ENCODE peak calls at places on chromosomes 16 and 17, in seven cellular contexts. One of them, this sample, is unnamed.

GRCh38 chr17:45946841-45947256 is 52.2 kb upstream of the STH start:
- DNase-seq in fibroblast of the conjunctiva: no peak
- DNase-seq in stimulated activated CD4-positive, alpha-beta T cell treated with anti-CD3 and anti-CD28 coated beads, Interleukin-15, amount 100 ng/mL, for 48 hours: no peak
- DNase-seq in adrenal gland: no peak
- DNase-seq in brain pericyte: no peak
- DNase-seq in neural crest cell: no peak
- DNase-seq in fibroblast of lung: no peak
- DNase-seq in this sample: no peak

GRCh38 chr17:73341350-73342056 is 29.7 kb upstream of the CDC42EP4 start:
- DNase-seq in fibroblast of the conjunctiva: no peak
- DNase-seq in stimulated activated CD4-positive, alpha-beta T cell treated with anti-CD3 and anti-CD28 coated beads, Interleukin-15, amount 100 ng/mL, for 48 hours: no peak
- DNase-seq in adrenal gland: no peak
- DNase-seq in brain pericyte: no peak
- DNase-seq in neural crest cell: no peak
- DNase-seq in fibroblast of lung: no peak
- DNase-seq in this sample: no peak

GRCh38 chr16:50834701-50835100 is 92.8 kb downstream of the CYLD start:
- DNase-seq in fibroblast of the conjunctiva: no peak
- DNase-seq in stimulated activated CD4-positive, alpha-beta T cell treated with anti-CD3 and anti-CD28 coated beads, Interleukin-15, amount 100 ng/mL, for 48 hours: no peak
- DNase-seq in adrenal gland: no peak
- DNase-seq in brain pericyte: no peak
- DNase-seq in neural crest cell: no peak
- DNase-seq in fibroblast of lung: no peak
- DNase-seq in this sample: no peak

GRCh38 chr17:78979780-78980623 is at the start of gene LGALS3BP:
- DNase-seq in fibroblast of the conjunctiva: peak
- DNase-seq in stimulated activated CD4-positive, alpha-beta T cell treated with anti-CD3 and anti-CD28 coated beads, Interleukin-15, amount 100 ng/mL, for 48 hours: peak
- DNase-seq in adrenal gland: peak
- DNase-seq in brain pericyte: peak
- DNase-seq in neural crest cell: no peak
- DNase-seq in fibroblast of lung: peak
- DNase-seq in this sample: no peak

GRCh38 chr17:29401237-29401636 is 11.1 kb downstream of the TAOK1 start:
- DNase-seq in fibroblast of the conjunctiva: no peak
- DNase-seq in stimulated activated CD4-positive, alpha-beta T cell treated with anti-CD3 and anti-CD28 coated beads, Interleukin-15, amount 100 ng/mL, for 48 hours: no peak
- DNase-seq in adrenal gland: no peak
- DNase-seq in brain pericyte: no peak
- DNase-seq in neural crest cell: no peak
- DNase-seq in fibroblast of lung: no peak
- DNase-seq in this sample: no peak

GRCh38 chr16:1494129-1494640 is 1.0 kb downstream of the TELO2 start:
- DNase-seq in fibroblast of the conjunctiva: peak
- DNase-seq in stimulated activated CD4-positive, alpha-beta T cell treated with anti-CD3 and anti-CD28 coated beads, Interleukin-15, amount 100 ng/mL, for 48 hours: no peak
- DNase-seq in adrenal gland: peak
- DNase-seq in brain pericyte: peak
- DNase-seq in neural crest cell: no peak
- DNase-seq in fibroblast of lung: peak
- DNase-seq in this sample: no peak

GRCh38 chr17:82244413-82245140 is 15.7 kb downstream of the SLC16A3 start:
- DNase-seq in fibroblast of the conjunctiva: no peak
- DNase-seq in stimulated activated CD4-positive, alpha-beta T cell treated with anti-CD3 and anti-CD28 coated beads, Interleukin-15, amount 100 ng/mL, for 48 hours: no peak
- DNase-seq in adrenal gland: no peak
- DNase-seq in brain pericyte: no peak
- DNase-seq in neural crest cell: no peak
- DNase-seq in fibroblast of lung: peak
- DNase-seq in this sample: no peak

GRCh38 chr16:64089697-64090096 is 1032.2 kb downstream of the CDH11 start:
- DNase-seq in fibroblast of the conjunctiva: peak
- DNase-seq in stimulated activated CD4-positive, alpha-beta T cell treated with anti-CD3 and anti-CD28 coated beads, Interleukin-15, amount 100 ng/mL, for 48 hours: no peak
- DNase-seq in adrenal gland: no peak
- DNase-seq in brain pericyte: no peak
- DNase-seq in neural crest cell: no peak
- DNase-seq in fibroblast of lung: peak
- DNase-seq in this sample: no peak

GRCh38 chr17:8326591-8327583 is 12.8 kb upstream of the ODF4 start:
- DNase-seq in fibroblast of the conjunctiva: no peak
- DNase-seq in stimulated activated CD4-positive, alpha-beta T cell treated with anti-CD3 and anti-CD28 coated beads, Interleukin-15, amount 100 ng/mL, for 48 hours: no peak
- DNase-seq in adrenal gland: peak
- DNase-seq in brain pericyte: no peak
- DNase-seq in neural crest cell: peak
- DNase-seq in fibroblast of lung: peak
- DNase-seq in this sample: peak

GRCh38 chr17:80967404-80967872 is 24.2 kb upstream of the CHMP6 start:
- DNase-seq in fibroblast of the conjunctiva: no peak
- DNase-seq in stimulated activated CD4-positive, alpha-beta T cell treated with anti-CD3 and anti-CD28 coated beads, Interleukin-15, amount 100 ng/mL, for 48 hours: no peak
- DNase-seq in adrenal gland: no peak
- DNase-seq in brain pericyte: no peak
- DNase-seq in neural crest cell: no peak
- DNase-seq in fibroblast of lung: no peak
- DNase-seq in this sample: no peak

GRCh38 chr16:57394444-57394843 is 10.1 kb upstream of the CCL17 start:
- DNase-seq in fibroblast of the conjunctiva: no peak
- DNase-seq in stimulated activated CD4-positive, alpha-beta T cell treated with anti-CD3 and anti-CD28 coated beads, Interleukin-15, amount 100 ng/mL, for 48 hours: no peak
- DNase-seq in adrenal gland: no peak
- DNase-seq in brain pericyte: no peak
- DNase-seq in neural crest cell: no peak
- DNase-seq in fibroblast of lung: no peak
- DNase-seq in this sample: no peak

GRCh38 chr16:84091460-84091859 is 25.3 kb downstream of the MBTPS1 start:
- DNase-seq in fibroblast of the conjunctiva: no peak
- DNase-seq in stimulated activated CD4-positive, alpha-beta T cell treated with anti-CD3 and anti-CD28 coated beads, Interleukin-15, amount 100 ng/mL, for 48 hours: no peak
- DNase-seq in adrenal gland: no peak
- DNase-seq in brain pericyte: no peak
- DNase-seq in neural crest cell: no peak
- DNase-seq in fibroblast of lung: no peak
- DNase-seq in this sample: no peak

GRCh38 chr17:6487243-6488007 is 43.2 kb downstream of the PIMREG start:
- DNase-seq in fibroblast of the conjunctiva: no peak
- DNase-seq in stimulated activated CD4-positive, alpha-beta T cell treated with anti-CD3 and anti-CD28 coated beads, Interleukin-15, amount 100 ng/mL, for 48 hours: no peak
- DNase-seq in adrenal gland: no peak
- DNase-seq in brain pericyte: no peak
- DNase-seq in neural crest cell: no peak
- DNase-seq in fibroblast of lung: no peak
- DNase-seq in this sample: no peak

GRCh38 chr17:68290268-68290954 is 516 bp downstream of the SLC16A6 start:
- DNase-seq in fibroblast of the conjunctiva: no peak
- DNase-seq in stimulated activated CD4-positive, alpha-beta T cell treated with anti-CD3 and anti-CD28 coated beads, Interleukin-15, amount 100 ng/mL, for 48 hours: peak
- DNase-seq in adrenal gland: peak
- DNase-seq in brain pericyte: no peak
- DNase-seq in neural crest cell: no peak
- DNase-seq in fibroblast of lung: no peak
- DNase-seq in this sample: no peak

GRCh38 chr17:7439462-7440112 is at the start of gene FGF11:
- DNase-seq in fibroblast of the conjunctiva: no peak
- DNase-seq in stimulated activated CD4-positive, alpha-beta T cell treated with anti-CD3 and anti-CD28 coated beads, Interleukin-15, amount 100 ng/mL, for 48 hours: no peak
- DNase-seq in adrenal gland: no peak
- DNase-seq in brain pericyte: no peak
- DNase-seq in neural crest cell: no peak
- DNase-seq in fibroblast of lung: no peak
- DNase-seq in this sample: no peak

GRCh38 chr16:11597737-11598136 is 11.0 kb upstream of the LITAF start:
- DNase-seq in fibroblast of the conjunctiva: no peak
- DNase-seq in stimulated activated CD4-positive, alpha-beta T cell treated with anti-CD3 and anti-CD28 coated beads, Interleukin-15, amount 100 ng/mL, for 48 hours: no peak
- DNase-seq in adrenal gland: no peak
- DNase-seq in brain pericyte: no peak
- DNase-seq in neural crest cell: no peak
- DNase-seq in fibroblast of lung: no peak
- DNase-seq in this sample: no peak

GRCh38 chr17:10099051-10099571 is 99.3 kb downstream of the GAS7 start:
- DNase-seq in fibroblast of the conjunctiva: peak
- DNase-seq in stimulated activated CD4-positive, alpha-beta T cell treated with anti-CD3 and anti-CD28 coated beads, Interleukin-15, amount 100 ng/mL, for 48 hours: no peak
- DNase-seq in adrenal gland: no peak
- DNase-seq in brain pericyte: no peak
- DNase-seq in neural crest cell: no peak
- DNase-seq in fibroblast of lung: peak
- DNase-seq in this sample: no peak

GRCh38 chr17:75318211-75318610 is 29.0 kb upstream of the SLC25A19 start:
- DNase-seq in fibroblast of the conjunctiva: no peak
- DNase-seq in stimulated activated CD4-positive, alpha-beta T cell treated with anti-CD3 and anti-CD28 coated beads, Interleukin-15, amount 100 ng/mL, for 48 hours: no peak
- DNase-seq in adrenal gland: no peak
- DNase-seq in brain pericyte: no peak
- DNase-seq in neural crest cell: no peak
- DNase-seq in fibroblast of lung: no peak
- DNase-seq in this sample: no peak

GRCh38 chr16:87432330-87432915 is 40.3 kb downstream of the MAP1LC3B start:
- DNase-seq in fibroblast of the conjunctiva: no peak
- DNase-seq in stimulated activated CD4-positive, alpha-beta T cell treated with anti-CD3 and anti-CD28 coated beads, Interleukin-15, amount 100 ng/mL, for 48 hours: no peak
- DNase-seq in adrenal gland: no peak
- DNase-seq in brain pericyte: no peak
- DNase-seq in neural crest cell: no peak
- DNase-seq in fibroblast of lung: no peak
- DNase-seq in this sample: no peak

GRCh38 chr16:77445321-77445720 is 10.5 kb upstream of the ADAMTS18 start:
- DNase-seq in fibroblast of the conjunctiva: no peak
- DNase-seq in stimulated activated CD4-positive, alpha-beta T cell treated with anti-CD3 and anti-CD28 coated beads, Interleukin-15, amount 100 ng/mL, for 48 hours: no peak
- DNase-seq in adrenal gland: no peak
- DNase-seq in brain pericyte: no peak
- DNase-seq in neural crest cell: no peak
- DNase-seq in fibroblast of lung: no peak
- DNase-seq in this sample: no peak

GRCh38 chr16:27436921-27437650 is 35.1 kb downstream of the IL21R start:
- DNase-seq in fibroblast of the conjunctiva: no peak
- DNase-seq in stimulated activated CD4-positive, alpha-beta T cell treated with anti-CD3 and anti-CD28 coated beads, Interleukin-15, amount 100 ng/mL, for 48 hours: no peak
- DNase-seq in adrenal gland: peak
- DNase-seq in brain pericyte: no peak
- DNase-seq in neural crest cell: no peak
- DNase-seq in fibroblast of lung: no peak
- DNase-seq in this sample: no peak

GRCh38 chr17:58193641-58194259 is 1.2 kb downstream of the EPX start:
- DNase-seq in fibroblast of the conjunctiva: no peak
- DNase-seq in stimulated activated CD4-positive, alpha-beta T cell treated with anti-CD3 and anti-CD28 coated beads, Interleukin-15, amount 100 ng/mL, for 48 hours: no peak
- DNase-seq in adrenal gland: no peak
- DNase-seq in brain pericyte: no peak
- DNase-seq in neural crest cell: no peak
- DNase-seq in fibroblast of lung: no peak
- DNase-seq in this sample: no peak

GRCh38 chr17:50275279-50275678 is 1.0 kb downstream of the TMEM92 start:
- DNase-seq in fibroblast of the conjunctiva: no peak
- DNase-seq in stimulated activated CD4-positive, alpha-beta T cell treated with anti-CD3 and anti-CD28 coated beads, Interleukin-15, amount 100 ng/mL, for 48 hours: no peak
- DNase-seq in adrenal gland: no peak
- DNase-seq in brain pericyte: no peak
- DNase-seq in neural crest cell: no peak
- DNase-seq in fibroblast of lung: no peak
- DNase-seq in this sample: no peak

GRCh38 chr17:50480142-50480764 is 1.6 kb downstream of the RSAD1 start:
- DNase-seq in fibroblast of the conjunctiva: no peak
- DNase-seq in stimulated activated CD4-positive, alpha-beta T cell treated with anti-CD3 and anti-CD28 coated beads, Interleukin-15, amount 100 ng/mL, for 48 hours: no peak
- DNase-seq in adrenal gland: no peak
- DNase-seq in brain pericyte: no peak
- DNase-seq in neural crest cell: no peak
- DNase-seq in fibroblast of lung: no peak
- DNase-seq in this sample: no peak

GRCh38 chr17:50123649-50124349 is 6.2 kb downstream of the SAMD14 start:
- DNase-seq in fibroblast of the conjunctiva: no peak
- DNase-seq in stimulated activated CD4-positive, alpha-beta T cell treated with anti-CD3 and anti-CD28 coated beads, Interleukin-15, amount 100 ng/mL, for 48 hours: no peak
- DNase-seq in adrenal gland: no peak
- DNase-seq in brain pericyte: no peak
- DNase-seq in neural crest cell: no peak
- DNase-seq in fibroblast of lung: peak
- DNase-seq in this sample: no peak

GRCh38 chr16:14284930-14285541 is 213.9 kb downstream of the MRTFB start:
- DNase-seq in fibroblast of the conjunctiva: no peak
- DNase-seq in stimulated activated CD4-positive, alpha-beta T cell treated with anti-CD3 and anti-CD28 coated beads, Interleukin-15, amount 100 ng/mL, for 48 hours: no peak
- DNase-seq in adrenal gland: no peak
- DNase-seq in brain pericyte: peak
- DNase-seq in neural crest cell: no peak
- DNase-seq in fibroblast of lung: no peak
- DNase-seq in this sample: no peak

GRCh38 chr17:27651411-27652345 is 20.7 kb downstream of the LGALS9 start:
- DNase-seq in fibroblast of the conjunctiva: peak
- DNase-seq in stimulated activated CD4-positive, alpha-beta T cell treated with anti-CD3 and anti-CD28 coated beads, Interleukin-15, amount 100 ng/mL, for 48 hours: peak
- DNase-seq in adrenal gland: peak
- DNase-seq in brain pericyte: no peak
- DNase-seq in neural crest cell: peak
- DNase-seq in fibroblast of lung: no peak
- DNase-seq in this sample: no peak

GRCh38 chr16:58472827-58473226 is 27.1 kb upstream of the NDRG4 start:
- DNase-seq in fibroblast of the conjunctiva: no peak
- DNase-seq in stimulated activated CD4-positive, alpha-beta T cell treated with anti-CD3 and anti-CD28 coated beads, Interleukin-15, amount 100 ng/mL, for 48 hours: no peak
- DNase-seq in adrenal gland: no peak
- DNase-seq in brain pericyte: no peak
- DNase-seq in neural crest cell: no peak
- DNase-seq in fibroblast of lung: no peak
- DNase-seq in this sample: no peak

GRCh38 chr17:35433075-35433894 is 985 bp upstream of the SLFN12 start:
- DNase-seq in fibroblast of the conjunctiva: peak
- DNase-seq in stimulated activated CD4-positive, alpha-beta T cell treated with anti-CD3 and anti-CD28 coated beads, Interleukin-15, amount 100 ng/mL, for 48 hours: peak
- DNase-seq in adrenal gland: peak
- DNase-seq in brain pericyte: peak
- DNase-seq in neural crest cell: no peak
- DNase-seq in fibroblast of lung: peak
- DNase-seq in this sample: peak

GRCh38 chr16:11688520-11688886 is 20.2 kb downstream of the SNN start:
- DNase-seq in fibroblast of the conjunctiva: no peak
- DNase-seq in stimulated activated CD4-positive, alpha-beta T cell treated with anti-CD3 and anti-CD28 coated beads, Interleukin-15, amount 100 ng/mL, for 48 hours: no peak
- DNase-seq in adrenal gland: no peak
- DNase-seq in brain pericyte: no peak
- DNase-seq in neural crest cell: no peak
- DNase-seq in fibroblast of lung: no peak
- DNase-seq in this sample: no peak

GRCh38 chr17:7173687-7174602 is 5.2 kb downstream of the ASGR1 start:
- DNase-seq in fibroblast of the conjunctiva: no peak
- DNase-seq in stimulated activated CD4-positive, alpha-beta T cell treated with anti-CD3 and anti-CD28 coated beads, Interleukin-15, amount 100 ng/mL, for 48 hours: peak
- DNase-seq in adrenal gland: no peak
- DNase-seq in brain pericyte: no peak
- DNase-seq in neural crest cell: peak
- DNase-seq in fibroblast of lung: peak
- DNase-seq in this sample: no peak